ENCODE peak calls at places on chromosomes 13 and 19, in eight cellular contexts. P is stomach, E is colonic mucosa, S is ovary, F is bronchial epithelial cell, V is IMR-90, C is neural progenitor cell, Y is heart right ventricle. W is an unnamed sample.
A peak's percentile ranks its signal among the peaks of the same experiment; 100 is the strongest.

GRCh38 chr13:112435973-112436372 is 59.8 kb downstream of the SPACA7 start:
- DNase-seq in P (no peak), F (no peak), S (no peak), E (no peak), V (no peak), C (no peak), Y (no peak), W (no peak)

GRCh38 chr13:41917641-41918040 is 43.3 kb downstream of the VWA8 start:
- DNase-seq in V (peak; percentile 88), P (no peak), F (peak; percentile 48), C (no peak), E (no peak), S (no peak), Y (no peak), W (peak; percentile 12)

GRCh38 chr19:12194827-12195500 is 32.1 kb downstream of the ZNF136 start:
- DNase-seq in V (peak; percentile 6), S (peak; percentile 92), E (peak; percentile 93), F (peak; percentile 72), Y (peak; percentile 84), P (peak; percentile 90), C (no peak), W (peak; percentile 25)

GRCh38 chr19:48926909-48927308 is 6.6 kb upstream of the DHDH start:
- DNase-seq in V (peak; percentile 99), S (no peak), E (peak; percentile 42), F (peak; percentile 99), P (peak; percentile 64), Y (no peak), C (no peak), W (peak; percentile 72)

GRCh38 chr19:15248648-15249559 is 16.7 kb upstream of the EPHX3 start:
- DNase-seq in E (peak; percentile 72), V (peak; percentile 91), F (peak; percentile 74), S (peak; percentile 79), Y (peak; percentile 86), C (no peak), P (peak; percentile 76), W (peak; percentile 67)

GRCh38 chr13:26872444-26873173 is 112.0 kb upstream of the GPR12 start:
- DNase-seq in E (peak; percentile 58), P (peak; percentile 29), Y (peak; percentile 60), C (peak; percentile 87), V (peak; percentile 31), F (peak; percentile 26), S (no peak), W (no peak)

GRCh38 chr19:42601811-42602443 is 7.2 kb upstream of the CEACAM8 start:
- DNase-seq in V (peak; percentile 24), C (peak; percentile 48), Y (no peak), E (no peak), F (peak; percentile 21), S (no peak), P (no peak), W (no peak)

GRCh38 chr13:80513196-80513595 is 172.3 kb upstream of the SPRY2 start:
- DNase-seq in P (no peak), E (no peak), S (no peak), C (no peak), Y (no peak), F (no peak), V (no peak), W (no peak)

GRCh38 chr13:95352486-95352885 is 51.2 kb upstream of the ABCC4 start:
- DNase-seq in P (no peak), V (no peak), C (no peak), S (no peak), Y (no peak), F (peak; percentile 33), E (no peak), W (no peak)

GRCh38 chr19:35715981-35716734 is 1.6 kb upstream of the KMT2B start:
- DNase-seq in P (peak; percentile 66), S (peak; percentile 72), Y (peak; percentile 74), F (no peak), V (peak; percentile 30), E (peak; percentile 73), C (peak; percentile 17), W (no peak)

GRCh38 chr19:17323973-17324327 is 10.7 kb downstream of the ANO8 start:
- DNase-seq in S (no peak), V (no peak), E (no peak), C (no peak), P (no peak), F (no peak), Y (no peak), W (no peak)

GRCh38 chr13:88932950-88933349 is 1261.8 kb downstream of the SLITRK5 start:
- DNase-seq in E (no peak), F (no peak), Y (no peak), S (no peak), P (no peak), V (no peak), C (no peak), W (no peak)

GRCh38 chr19:43707158-43707712 is 8.6 kb upstream of the IRGC start:
- DNase-seq in C (no peak), E (no peak), V (no peak), P (no peak), F (no peak), S (no peak), Y (no peak), W (no peak)

GRCh38 chr19:30208661-30209060 is 163.5 kb upstream of the ZNF536 start:
- DNase-seq in P (no peak), C (no peak), F (no peak), V (no peak), S (no peak), Y (no peak), E (no peak), W (no peak)

GRCh38 chr13:114144606-114145244 is 12.3 kb upstream of the RASA3 start:
- DNase-seq in V (no peak), Y (no peak), S (no peak), P (no peak), F (no peak), E (no peak), C (no peak), W (no peak)

GRCh38 chr19:51552996-51553725 is 17.9 kb upstream of the ZNF175 start:
- DNase-seq in P (peak; percentile 45), C (peak; percentile 88), E (peak; percentile 63), F (peak; percentile 22), Y (peak; percentile 79), S (peak; percentile 63), V (peak; percentile 47), W (no peak)

DNA sequence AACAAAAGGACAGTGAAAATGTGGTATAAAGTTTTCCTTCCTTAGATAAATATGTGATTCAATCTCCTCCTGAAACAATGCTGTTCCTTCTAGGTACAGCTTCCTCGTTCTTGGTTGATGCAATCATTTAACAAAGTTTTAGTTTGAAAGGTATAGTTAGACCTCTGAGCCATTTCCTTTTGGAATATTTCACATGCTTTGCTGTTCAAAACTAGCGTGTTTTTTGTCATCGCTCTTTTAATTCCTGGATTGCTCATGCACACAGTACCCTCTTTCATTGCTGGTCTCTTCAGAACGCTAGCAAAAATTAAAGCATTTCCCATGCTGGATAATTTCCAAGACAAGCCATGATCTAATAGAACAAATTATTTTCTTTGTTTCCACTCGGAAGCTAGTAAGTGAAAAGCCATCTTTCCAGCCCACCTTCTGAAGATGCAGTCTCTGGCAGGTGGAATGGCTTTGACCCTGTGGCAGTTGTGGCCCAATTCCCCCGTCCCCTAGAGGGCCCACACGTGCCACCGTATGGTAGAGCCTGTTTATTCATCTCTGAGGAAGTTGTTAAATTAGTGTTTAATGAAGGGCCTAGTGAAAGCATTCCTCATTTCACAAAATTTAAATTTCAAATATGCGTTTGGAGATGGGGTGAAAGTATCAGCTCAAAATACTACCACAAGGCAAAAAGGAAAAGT is 1040.6 kb upstream of the SLC10A2 start:
- DNase-seq in P (no peak), C (no peak), F (peak; percentile 89), S (no peak), E (no peak), Y (no peak), V (peak; percentile 20), W (peak; percentile 39)
- TF ChIP-seq CTCF in P (no peak), C (peak; percentile 9), F (no peak), S (no peak), E (no peak), Y (no peak), V (no peak), W (no peak)

DNA sequence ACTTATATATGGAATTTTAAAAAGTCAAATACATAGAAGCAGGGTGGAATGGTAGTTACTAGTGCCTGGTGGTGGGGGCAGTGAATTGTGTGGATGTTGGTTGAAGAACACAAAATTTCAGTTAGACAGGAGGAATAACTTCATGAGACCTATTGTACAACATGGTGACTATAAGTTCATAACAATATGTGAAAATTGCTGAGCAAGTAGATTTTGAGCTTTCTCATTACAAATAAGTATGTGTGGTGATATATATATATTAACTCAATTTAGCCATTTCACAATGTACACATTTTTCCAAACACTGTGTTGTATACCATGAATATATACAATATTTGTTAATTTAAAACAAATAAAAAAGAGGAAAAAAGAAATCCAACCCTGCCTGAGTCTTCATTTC is 641.1 kb downstream of the DIAPH3 start:
- DNase-seq in F (no peak), E (no peak), P (no peak), C (no peak), S (no peak), Y (no peak), V (no peak), W (no peak)
- H3K4me3 ChIP-seq in F (no peak overlapping the region), E (no peak overlapping the region), P (no peak overlapping the region), C (no peak overlapping the region), S (no peak overlapping the region), Y (no peak overlapping the region), V (no peak overlapping the region), W (no peak overlapping the region)

DNA sequence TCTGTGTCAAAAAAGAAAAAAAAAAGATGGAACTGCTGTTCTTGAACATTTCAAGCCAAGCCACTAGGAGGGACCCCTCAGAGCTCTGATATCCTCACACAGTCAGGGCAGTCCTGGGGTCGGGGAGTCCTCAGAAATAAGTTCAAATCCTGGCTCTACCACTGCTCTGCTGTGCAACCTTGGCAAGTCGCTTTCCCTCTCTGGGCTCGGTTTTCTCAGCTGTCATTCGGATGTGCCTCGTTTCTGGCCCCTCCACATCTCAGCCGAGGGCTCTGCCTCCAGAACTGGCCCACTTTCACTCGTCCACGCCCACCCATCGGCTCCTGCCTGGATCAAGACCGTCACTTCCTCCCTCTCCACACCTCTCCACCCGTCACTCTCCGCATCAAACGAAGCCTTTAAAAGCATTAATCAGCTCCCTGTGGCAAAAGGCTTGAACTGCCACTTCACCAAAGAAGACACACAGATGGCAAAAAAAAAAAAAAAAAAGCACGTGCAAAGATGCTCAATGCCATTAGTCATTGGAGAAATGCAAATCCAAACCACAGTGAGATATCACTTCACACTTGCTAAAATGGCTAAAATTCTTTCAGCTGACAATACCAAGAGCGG is 7.4 kb upstream of the ZNRF4 start:
- DNase-seq in P (no peak), V (no peak), E (no peak), C (no peak), S (no peak), F (peak; percentile 8), Y (no peak), W (no peak)
- H3K27me3 ChIP-seq in P (peaks cover 76% of the 10 kb centered on the region), V (peaks cover 20% of the 10 kb centered on the region), E (no peaks in the 10 kb centered on the region), C (peaks cover 45% of the 10 kb centered on the region), S (no peaks in the 10 kb centered on the region), F (no peaks in the 10 kb centered on the region), Y (no peaks in the 10 kb centered on the region), W (peaks cover 3% of the 10 kb centered on the region)

DNA sequence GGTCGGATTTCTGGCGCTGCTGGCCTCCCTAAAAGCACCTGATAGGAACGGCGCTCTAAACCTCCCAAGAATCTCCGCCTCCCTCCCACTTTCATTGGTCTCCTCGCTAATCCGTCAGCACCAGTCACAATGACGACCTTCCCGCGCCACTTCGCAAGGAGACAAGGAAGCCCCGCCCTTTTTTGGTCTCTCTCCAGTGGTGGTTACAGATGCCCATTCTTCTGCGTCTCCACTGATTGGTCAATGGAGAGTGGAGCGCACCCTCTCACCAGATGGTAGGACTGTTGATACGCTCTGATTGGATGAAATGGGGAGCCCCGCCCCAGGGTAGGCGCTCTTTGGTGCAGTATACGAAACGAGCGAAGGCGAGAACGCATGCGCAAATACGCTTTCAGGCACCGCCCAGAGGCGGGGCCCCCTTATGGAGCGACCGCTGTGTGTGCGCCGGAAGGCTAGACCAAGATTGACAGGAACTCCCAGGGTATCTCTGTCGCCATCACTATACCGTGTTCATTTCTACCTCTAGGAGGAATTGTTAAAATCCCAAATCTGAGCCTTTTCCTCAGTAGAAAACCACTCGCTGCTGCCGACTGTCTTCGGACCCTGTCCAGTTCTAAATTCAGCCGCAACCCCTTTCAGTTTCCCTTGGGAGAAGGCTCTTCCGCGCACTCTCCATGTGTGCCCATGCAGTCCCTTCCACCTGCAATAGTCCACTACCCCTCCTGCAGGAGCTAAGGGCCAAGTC is 617 bp upstream of the HNRNPL start:
- DNase-seq in S (peak; percentile 99), Y (peak; percentile 98), F (peak; percentile 100), V (peak; percentile 100), P (peak; percentile 100), E (peak; percentile 100), C (peak; percentile 100), W (peak; percentile 100)
- TF ChIP-seq CTCF in S (peak; percentile 11), Y (no peak), F (peak; percentile 13), V (peak; percentile 15), P (peak; percentile 22), E (no peak), C (no peak), W (peak; percentile 5)